ENCODE peak calls at places on chromosomes 4 and X, in seven cellular contexts. B is NCI-H774, P is T-helper 22 cell, O is AG09309, X is GM06990, G is NCI-H187, C is Ammon's horn. D is an unnamed sample.

GRCh38 chrX:43750248-43750676 is 94.2 kb downstream of the MAOA start:
- DNase-seq in B (peak), P (peak), O (peak), X (peak), G (no peak), C (peak), D (peak)

GRCh38 chr4:149183638-149184037 is 632.0 kb downstream of the IQCM start:
- DNase-seq in B (no peak), P (no peak), O (no peak), X (no peak), G (no peak), C (no peak), D (no peak)

GRCh38 chrX:119194631-119195030 is 41.5 kb upstream of the PGRMC1 start:
- DNase-seq in B (no peak), P (no peak), O (peak), X (no peak), G (no peak), C (no peak), D (no peak)

GRCh38 chr4:10212400-10212799 is 95.8 kb upstream of the WDR1 start:
- DNase-seq in B (no peak), P (no peak), O (no peak), X (no peak), G (no peak), C (no peak), D (no peak)

GRCh38 chr4:74120086-74120485 is 21.1 kb upstream of the CXCL2 start:
- DNase-seq in B (no peak), P (no peak), O (no peak), X (no peak), G (no peak), C (no peak), D (no peak)

GRCh38 chr4:94936854-94937253 is 179.1 kb downstream of the BMPR1B start:
- DNase-seq in B (no peak), P (no peak), O (no peak), X (no peak), G (no peak), C (no peak), D (no peak)

GRCh38 chrX:2954541-2954940 is 25.4 kb upstream of the ARSD start:
- DNase-seq in B (no peak), P (no peak), O (no peak), X (no peak), G (no peak), C (no peak), D (no peak)

GRCh38 chrX:55451990-55452824 is at the start of gene MAGEH1:
- DNase-seq in B (peak), P (peak), O (peak), X (peak), G (peak), C (peak), D (peak)

GRCh38 chr4:79042079-79042674 is 102.9 kb upstream of the PAQR3 start:
- DNase-seq in B (peak), P (no peak), O (no peak), X (no peak), G (no peak), C (peak), D (no peak)

GRCh38 chr4:99383833-99384392 is 31.4 kb upstream of the ADH1C start:
- DNase-seq in B (no peak), P (no peak), O (peak), X (no peak), G (no peak), C (no peak), D (no peak)

GRCh38 chrX:139933904-139934303 is 1.1 kb upstream of the ATP11C start:
- DNase-seq in B (no peak), P (no peak), O (no peak), X (no peak), G (no peak), C (no peak), D (no peak)

GRCh38 chr4:84451546-84451945 is 47.5 kb downstream of the NKX6-1 start:
- DNase-seq in B (no peak), P (no peak), O (no peak), X (no peak), G (peak), C (no peak), D (no peak)

GRCh38 chr4:145840162-145840768 is 98.4 kb downstream of the ZNF827 start:
- DNase-seq in B (peak), P (no peak), O (no peak), X (no peak), G (no peak), C (peak), D (no peak)

GRCh38 chrX:71170660-71171059 is 26.0 kb downstream of the NLGN3 start:
- DNase-seq in B (no peak), P (no peak), O (no peak), X (no peak), G (no peak), C (no peak), D (no peak)

GRCh38 chrX:31854716-31855115 is 782.9 kb upstream of the FTHL17 start:
- DNase-seq in B (no peak), P (no peak), O (no peak), X (no peak), G (no peak), C (no peak), D (no peak)

GRCh38 chr4:174930895-174931294 is 12.7 kb downstream of the ADAM29 start:
- DNase-seq in B (no peak), P (no peak), O (no peak), X (no peak), G (no peak), C (no peak), D (no peak)

GRCh38 chr4:141047228-141047884 is 85.9 kb downstream of the RNF150 start:
- DNase-seq in B (no peak), P (no peak), O (no peak), X (no peak), G (no peak), C (no peak), D (no peak)

GRCh38 chr4:105306158-105306781 is 159.6 kb downstream of the TET2 start:
- DNase-seq in B (no peak), P (no peak), O (no peak), X (peak), G (no peak), C (no peak), D (peak)

GRCh38 chrX:24415921-24416320 is 49.2 kb upstream of the PDK3 start:
- DNase-seq in B (no peak), P (no peak), O (no peak), X (no peak), G (no peak), C (no peak), D (no peak)

GRCh38 chr4:153528705-153529493 is 62.7 kb downstream of the TMEM131L start:
- DNase-seq in B (no peak), P (no peak), O (no peak), X (no peak), G (no peak), C (no peak), D (no peak)

GRCh38 chrX:49058794-49059193 is at the start of gene CCDC120:
- DNase-seq in B (no peak), P (no peak), O (no peak), X (no peak), G (no peak), C (no peak), D (no peak)

GRCh38 chr4:98682719-98683118 is 24.3 kb upstream of the TSPAN5 start:
- DNase-seq in B (no peak), P (no peak), O (no peak), X (no peak), G (no peak), C (no peak), D (no peak)

GRCh38 chr4:73945674-73946449 is 36.0 kb downstream of the PF4 start:
- DNase-seq in B (peak), P (no peak), O (no peak), X (no peak), G (no peak), C (no peak), D (no peak)

GRCh38 chr4:35934370-35934981 is 309.8 kb downstream of the ARAP2 start:
- DNase-seq in B (peak), P (no peak), O (no peak), X (peak), G (peak), C (peak), D (no peak)

GRCh38 chrX:2500681-2501151 is at the start of the genes DHRSX and ZBED1:
- DNase-seq in B (no peak), P (peak), O (no peak), X (peak), G (no peak), C (no peak), D (peak)

GRCh38 chr4:128600996-128601857 is 208.3 kb upstream of the JADE1 start:
- DNase-seq in B (peak), P (no peak), O (peak), X (no peak), G (peak), C (peak), D (no peak)

GRCh38 chr4:145887241-145887964 is 51.2 kb downstream of the ZNF827 start:
- DNase-seq in B (no peak), P (no peak), O (peak), X (peak), G (no peak), C (no peak), D (no peak)

GRCh38 chr4:19382993-19383392 is 868.7 kb upstream of the SLIT2 start:
- DNase-seq in B (no peak), P (no peak), O (peak), X (no peak), G (no peak), C (no peak), D (no peak)

GRCh38 chr4:156949373-156949814 is 22.2 kb downstream of the PDGFC start:
- DNase-seq in B (no peak), P (no peak), O (no peak), X (no peak), G (no peak), C (no peak), D (no peak)

GRCh38 chrX:10064736-10065135 is 92.0 kb upstream of the CLCN4 start:
- DNase-seq in B (no peak), P (no peak), O (no peak), X (no peak), G (no peak), C (no peak), D (no peak)

GRCh38 chrX:136850441-136851175 is 29.9 kb downstream of the RBMX start:
- DNase-seq in B (no peak), P (no peak), O (no peak), X (no peak), G (no peak), C (peak), D (no peak)

GRCh38 chr4:2300431-2300861 is 38.5 kb upstream of the MXD4 start:
- DNase-seq in B (no peak), P (no peak), O (no peak), X (no peak), G (no peak), C (no peak), D (no peak)